ENCODE peak calls at places on chromosomes 12 and 14, in nine cellular contexts. X is uterus, O is body of pancreas, D is fibroblast of lung, B is AG10803, V is HFF-Myc, A is RWPE2, Q is coronary artery, Y is cardiac fibroblast. Z is an unnamed sample.

GRCh38 chr14:102584871-102585869 is 7.3 kb upstream of the RCOR1 start:
- DNase-seq in Q (no peak), B (no peak), X (no peak), V (no peak), O (no peak), D (no peak), Y (peak; percentile 75), A (peak; percentile 83), Z (no peak)

GRCh38 chr14:104359969-104360442 is 219.6 kb upstream of the C14orf180 start:
- DNase-seq in Y (no peak), B (no peak), V (no peak), Q (peak; percentile 60), O (peak; percentile 6), X (no peak), D (no peak), A (peak; percentile 51), Z (no peak)

GRCh38 chr12:67091204-67091603 is 178.0 kb upstream of the CAND1 start:
- DNase-seq in V (no peak), O (peak; percentile 61), Y (no peak), X (no peak), B (no peak), D (no peak), A (no peak), Q (no peak), Z (no peak)

GRCh38 chr12:14768823-14769405 is 34.4 kb downstream of the WBP11 start:
- DNase-seq in O (peak; percentile 44), D (peak; percentile 19), V (no peak), Q (peak; percentile 77), A (no peak), Y (peak; percentile 31), X (no peak), B (peak; percentile 22), Z (no peak)

GRCh38 chr12:42140901-42141300 is 3.8 kb downstream of the GXYLT1 start:
- DNase-seq in Y (peak; percentile 44), X (no peak), O (no peak), Q (no peak), A (no peak), B (peak; percentile 67), V (no peak), D (peak; percentile 12), Z (no peak)

GRCh38 chr12:47328831-47329545 is 249.2 kb upstream of the AMIGO2 start:
- DNase-seq in A (no peak), B (peak; percentile 75), D (no peak), O (no peak), Q (no peak), Y (peak; percentile 51), X (no peak), V (no peak), Z (no peak)

GRCh38 chr12:13980548-13981295 is 680 bp downstream of the GRIN2B start:
- DNase-seq in D (no peak), O (no peak), V (no peak), B (no peak), Q (no peak), Y (no peak), A (no peak), X (no peak), Z (no peak)

GRCh38 chr14:41285193-41285748 is 321.4 kb upstream of the LRFN5 start:
- DNase-seq in A (no peak), B (no peak), X (no peak), O (peak; percentile 13), V (peak; percentile 17), D (peak; percentile 19), Q (no peak), Y (peak; percentile 30), Z (no peak)

GRCh38 chr14:69475194-69475818 is 9.2 kb upstream of the PLEKHD1 start:
- DNase-seq in A (peak; percentile 62), O (no peak), B (no peak), X (no peak), D (peak; percentile 15), Q (no peak), Y (peak; percentile 29), V (no peak), Z (no peak)

GRCh38 chr12:94965982-94966381 is 37.5 kb downstream of the NDUFA12 start:
- DNase-seq in Q (no peak), O (no peak), B (no peak), A (no peak), X (no peak), D (no peak), Y (no peak), V (no peak), Z (no peak)

GRCh38 chr14:54396183-54396492 is 669 bp upstream of the CDKN3 start:
- DNase-seq in Y (no peak), Q (no peak), O (no peak), V (no peak), B (no peak), A (no peak), D (no peak), X (no peak), Z (no peak)

GRCh38 chr12:64655141-64655540 is 44.8 kb downstream of the RASSF3 start:
- DNase-seq in Y (no peak), X (no peak), O (no peak), A (no peak), D (no peak), V (no peak), B (no peak), Q (no peak), Z (no peak)

GRCh38 chr12:89390802-89391673 is 38.7 kb upstream of the DUSP6 start:
- DNase-seq in X (no peak), Q (no peak), V (no peak), D (peak; percentile 47), Y (peak; percentile 62), A (no peak), B (peak; percentile 83), O (no peak), Z (peak; percentile 65)

GRCh38 chr14:101071493-101071891 is 168.0 kb upstream of the RTL1 start:
- DNase-seq in X (no peak), A (peak; percentile 63), B (no peak), O (no peak), V (no peak), Y (no peak), Q (peak; percentile 35), D (no peak), Z (no peak)

DNA sequence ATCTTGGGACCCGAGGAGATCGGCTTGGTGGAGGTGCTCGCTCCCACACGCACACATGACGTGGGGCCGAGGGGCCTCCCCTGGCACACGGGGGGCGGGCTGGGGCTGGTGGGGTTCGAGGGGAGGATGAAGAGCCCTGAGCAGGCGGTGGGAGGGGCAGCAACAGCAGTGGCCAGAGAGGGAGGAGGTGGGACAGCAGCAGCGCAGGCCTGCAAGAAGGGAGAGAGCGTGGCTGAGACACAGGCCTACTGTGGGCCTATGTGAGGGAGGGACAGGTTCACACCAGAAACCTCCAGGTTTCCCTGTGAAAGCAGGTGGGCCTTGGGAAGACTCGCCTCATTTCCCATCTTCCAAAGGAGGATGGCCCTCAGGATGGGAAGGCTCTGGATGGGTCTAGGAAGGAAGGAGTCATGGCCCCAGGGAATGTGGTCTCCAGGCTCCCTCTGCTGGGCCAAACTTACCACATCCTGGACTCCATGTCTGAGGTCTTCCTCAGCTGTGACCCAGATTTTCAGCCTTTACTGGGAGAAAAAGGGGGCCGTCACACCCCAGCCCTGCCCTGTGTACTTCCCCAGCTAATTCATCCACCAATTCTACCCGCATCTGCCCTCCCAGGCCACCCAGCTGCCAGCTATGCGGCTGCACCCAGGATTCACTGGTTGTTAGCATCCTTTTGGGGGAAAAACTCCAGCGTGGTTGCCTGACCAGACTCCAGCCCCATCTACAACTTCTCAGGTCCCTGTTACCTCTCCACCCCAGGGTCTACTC is 2.8 kb downstream of the PIANP start:
- DNase-seq in X (no peak), V (peak; percentile 36), O (peak; percentile 28), B (peak; percentile 62), Y (peak; percentile 65), Q (no peak), A (no peak), D (peak; percentile 52), Z (no peak)
- TF ChIP-seq CTCF in X (no peak), V (peak; percentile 75), O (peak; percentile 37), B (peak; percentile 78), Y (peak; percentile 67), Q (no peak), A (peak; percentile 52), D (peak; percentile 60), Z (peak; percentile 80)

DNA sequence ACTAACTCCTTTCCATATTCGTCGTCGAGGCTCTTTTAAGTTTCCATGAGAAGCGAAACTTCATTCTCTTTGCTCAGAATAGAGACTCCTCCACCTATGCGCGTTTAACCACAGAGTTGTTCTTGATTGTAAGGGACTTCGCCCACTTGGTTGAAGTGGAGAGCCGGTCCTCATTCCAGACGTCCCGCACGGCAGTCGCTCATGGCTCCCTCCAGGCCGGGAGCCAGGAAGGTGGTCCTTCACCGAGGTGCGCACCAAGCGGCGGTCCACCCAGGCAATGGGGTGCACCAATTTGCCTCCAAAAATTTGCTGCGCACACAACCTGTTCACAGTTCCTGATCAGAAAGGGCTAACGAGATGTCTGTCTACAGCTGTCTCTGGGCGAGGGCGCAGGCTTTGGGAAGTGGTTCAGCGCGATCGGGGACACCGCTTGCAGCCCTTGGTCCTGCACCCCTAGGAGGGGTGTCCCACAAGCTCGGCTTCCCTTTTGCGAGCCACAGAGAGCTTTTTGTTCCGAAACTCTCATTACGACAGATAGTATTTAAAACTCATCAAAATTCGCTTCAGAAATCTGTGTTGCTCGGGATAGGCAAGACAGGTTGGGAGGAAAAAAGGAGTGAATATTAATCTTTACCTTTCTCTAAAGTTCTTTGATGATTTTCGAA is 6.5 kb upstream of the ALX1 start:
- DNase-seq in A (no peak), O (no peak), Y (no peak), Q (no peak), V (no peak), B (no peak), D (no peak), X (no peak), Z (no peak)
- H3K4me3 ChIP-seq in A (no peak overlapping the region), O (no peak overlapping the region), Y (no peak overlapping the region), Q (peak overlapping the region; percentile 4), V (no peak overlapping the region), B (no peak overlapping the region), D (no peak overlapping the region), X (no peak overlapping the region), Z (no peak overlapping the region)

DNA sequence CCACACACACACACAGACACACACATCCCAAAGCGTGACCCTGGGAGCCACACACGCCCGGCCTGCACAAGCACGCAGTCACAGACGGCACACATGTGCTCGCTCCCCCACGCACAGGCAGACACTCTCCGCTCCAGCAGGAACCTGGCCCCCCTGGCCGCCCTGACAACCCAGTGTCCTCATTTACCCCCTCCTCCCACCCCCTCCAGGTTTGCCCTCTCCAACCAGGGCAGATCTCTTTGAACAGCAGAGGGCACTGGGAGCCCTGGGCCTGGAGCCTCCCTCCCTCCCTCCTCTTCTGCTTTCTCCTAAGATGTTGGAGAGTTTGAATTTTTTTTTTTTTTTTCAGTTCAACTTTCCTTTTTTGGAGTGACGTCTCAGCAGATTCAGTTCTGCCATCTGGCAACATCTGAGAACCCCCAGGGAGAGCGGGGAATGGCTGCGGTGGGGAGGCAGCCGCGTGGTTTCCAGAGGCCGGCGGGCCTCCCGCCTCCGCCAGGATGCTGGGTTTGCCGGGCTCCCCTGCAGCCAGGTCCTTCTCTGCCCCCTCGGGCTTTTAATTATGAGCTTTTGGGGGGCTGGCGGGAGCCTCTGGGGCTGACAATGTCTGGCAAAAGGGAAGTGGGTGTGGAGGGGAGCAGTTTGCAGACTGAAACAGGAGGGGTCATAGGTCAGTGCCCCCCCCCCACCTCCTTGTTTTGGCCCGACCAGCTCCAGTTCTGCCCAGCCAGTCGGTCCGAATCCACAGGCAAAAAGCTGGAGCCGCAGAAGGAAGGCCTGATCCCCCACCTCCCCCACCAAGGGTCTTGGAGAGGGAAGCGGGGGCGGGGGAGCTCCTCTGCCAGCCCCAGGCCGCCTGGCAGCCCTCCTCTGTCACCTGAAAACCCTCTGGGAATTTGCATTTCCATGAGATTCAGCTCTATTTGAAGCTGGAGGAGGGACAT is 1.3 kb upstream of the NCOR2 start:
- DNase-seq in V (peak; percentile 87), Q (peak; percentile 91), Y (peak; percentile 97), A (no peak), X (peak; percentile 83), D (peak; percentile 96), O (peak; percentile 45), B (peak; percentile 96), Z (no peak)
- TF ChIP-seq CTCF in V (peak; percentile 45), Q (peak; percentile 26), Y (peak; percentile 67), A (peak; percentile 51), X (peak; percentile 52), D (peak; percentile 67), O (no peak), B (peak; percentile 70), Z (peak; percentile 79)

GRCh38 chr14:44453433-44454171 is 53.5 kb downstream of the FSCB start:
- DNase-seq in X (no peak), Y (no peak), A (no peak), V (no peak), Q (no peak), B (no peak), D (no peak), O (no peak), Z (no peak)
- H3K4me3 ChIP-seq in X (no peak overlapping the region), Y (no peak overlapping the region), A (no peak overlapping the region), V (no peak overlapping the region), Q (no peak overlapping the region), B (no peak overlapping the region), D (no peak overlapping the region), O (no peak overlapping the region), Z (no peak overlapping the region)